ENCODE peak calls at places on chromosomes 1 and 21, in five cellular contexts. D, N, C, E and W are unnamed samples.

GRCh38 chr1:243916160-243916559 is 66.1 kb upstream of the AKT3 start:
- DNase-seq in D (no peak), N (no peak), C (no peak), E (no peak), W (no peak)

GRCh38 chr1:39204441-39205081 is at the start of gene MACF1:
- DNase-seq in D (peak; percentile 86), N (peak; percentile 93), C (peak; percentile 79), E (no peak), W (peak; percentile 77)

GRCh38 chr1:244968431-244968830 is 104.1 kb upstream of the HNRNPU start:
- DNase-seq in D (peak; percentile 52), N (peak; percentile 68), C (no peak), E (no peak), W (peak; percentile 71)

GRCh38 chr1:112251766-112252506 is 144.1 kb upstream of the CTTNBP2NL start:
- DNase-seq in D (no peak), N (peak; percentile 61), C (no peak), E (peak; percentile 82), W (no peak)

GRCh38 chr1:241235236-241235897 is 121.6 kb downstream of the RGS7 start:
- DNase-seq in D (no peak), N (no peak), C (no peak), E (no peak), W (no peak)

GRCh38 chr1:3317456-3317855 is 137.0 kb upstream of the ARHGEF16 start:
- DNase-seq in D (no peak), N (no peak), C (no peak), E (no peak), W (no peak)

GRCh38 chr1:103931891-103932290 is 182.2 kb downstream of the AMY1C start:
- DNase-seq in D (no peak), N (peak; percentile 82), C (no peak), E (no peak), W (no peak)

GRCh38 chr1:9181990-9182783 is 52.4 kb upstream of the H6PD start:
- DNase-seq in D (no peak), N (peak; percentile 82), C (peak; percentile 52), E (no peak), W (peak; percentile 85)

GRCh38 chr1:92755541-92756351 is 29.2 kb downstream of the EVI5 start:
- DNase-seq in D (no peak), N (no peak), C (peak; percentile 73), E (no peak), W (no peak)

GRCh38 chr1:65068202-65069011 is 79.6 kb upstream of the AK4 start:
- DNase-seq in D (no peak), N (no peak), C (no peak), E (no peak), W (no peak)

GRCh38 chr1:184764483-184764882 is 9.8 kb upstream of the EDEM3 start:
- DNase-seq in D (no peak), N (no peak), C (no peak), E (no peak), W (no peak)

GRCh38 chr1:41823453-41823852 is 95.3 kb downstream of the HIVEP3 start:
- DNase-seq in D (peak; percentile 52), N (peak; percentile 95), C (peak; percentile 33), E (no peak), W (peak; percentile 94)

GRCh38 chr1:227299238-227299637 is 19.1 kb downstream of the CDC42BPA start:
- DNase-seq in D (no peak), N (no peak), C (no peak), E (no peak), W (no peak)

GRCh38 chr1:53582211-53583020 is 123.2 kb downstream of the DMRTB1 start:
- DNase-seq in D (no peak), N (no peak), C (no peak), E (no peak), W (peak; percentile 72)

GRCh38 chr1:201737350-201738060 is 91.5 kb upstream of the IPO9 start:
- DNase-seq in D (peak; percentile 75), N (peak; percentile 72), C (peak; percentile 76), E (no peak), W (peak; percentile 86)

GRCh38 chr1:966135-966602 is at the start of gene PLEKHN1:
- DNase-seq in D (no peak), N (peak; percentile 88), C (no peak), E (peak; percentile 60), W (peak; percentile 88)

GRCh38 chr1:7899741-7900140 is 40.9 kb downstream of the TNFRSF9 start:
- DNase-seq in D (no peak), N (no peak), C (no peak), E (no peak), W (no peak)

GRCh38 chr1:171160611-171161354 is 24.3 kb upstream of the FMO2 start:
- DNase-seq in D (no peak), N (no peak), C (no peak), E (no peak), W (peak; percentile 45)

GRCh38 chr1:31593136-31593665 is 16.9 kb downstream of the TINAGL1 start:
- DNase-seq in D (no peak), N (peak; percentile 51), C (no peak), E (no peak), W (peak; percentile 34)

GRCh38 chr1:221602866-221603265 is 139.0 kb downstream of the DUSP10 start:
- DNase-seq in D (no peak), N (no peak), C (no peak), E (peak; percentile 5), W (no peak)

GRCh38 chr1:206890125-206890637 is 7.1 kb upstream of the IL24 start:
- DNase-seq in D (no peak), N (no peak), C (no peak), E (peak; percentile 82), W (peak; percentile 63)

GRCh38 chr1:71964188-71964587 is 318.2 kb downstream of the NEGR1 start:
- DNase-seq in D (no peak), N (peak; percentile 86), C (no peak), E (no peak), W (peak; percentile 71)

GRCh38 chr1:90725341-90725960 is 8.3 kb upstream of the BARHL2 start:
- DNase-seq in D (no peak), N (no peak), C (no peak), E (no peak), W (peak; percentile 79)

GRCh38 chr21:39647476-39647875 is 34.7 kb downstream of the B3GALT5 start:
- DNase-seq in D (no peak), N (peak; percentile 80), C (no peak), E (peak; percentile 33), W (peak; percentile 41)

GRCh38 chr1:27601771-27602509 is 2.0 kb downstream of the AHDC1 start:
- DNase-seq in D (peak; percentile 74), N (peak; percentile 69), C (peak; percentile 70), E (no peak), W (peak; percentile 62)

GRCh38 chr1:168447871-168448270 is 95.9 kb downstream of the XCL2 start:
- DNase-seq in D (no peak), N (no peak), C (no peak), E (no peak), W (no peak)

GRCh38 chr1:224666078-224666477 is 50.0 kb downstream of the CNIH3 start:
- DNase-seq in D (no peak), N (no peak), C (no peak), E (no peak), W (peak; percentile 69)

GRCh38 chr1:35568975-35569395 is 4.1 kb upstream of the TFAP2E start:
- DNase-seq in D (peak; percentile 90), N (peak; percentile 87), C (no peak), E (peak; percentile 44), W (peak; percentile 92)

GRCh38 chr21:26553921-26554320 is 19.2 kb downstream of the CYYR1 start:
- DNase-seq in D (no peak), N (no peak), C (no peak), E (no peak), W (no peak)

GRCh38 chr1:168483531-168483930 is 60.3 kb downstream of the XCL2 start:
- DNase-seq in D (no peak), N (no peak), C (no peak), E (peak; percentile 94), W (no peak)

GRCh38 chr1:24695202-24695974 is 49.9 kb upstream of the CLIC4 start:
- DNase-seq in D (peak; percentile 73), N (peak; percentile 68), C (peak; percentile 39), E (no peak), W (no peak)

GRCh38 chr1:111032295-111032897 is 68.7 kb upstream of the LRIF1 start:
- DNase-seq in D (no peak), N (no peak), C (no peak), E (no peak), W (peak; percentile 64)